ENCODE peak calls at places on chromosomes 6 and 20, in seven cellular contexts. F is posterior cingulate gyrus; G is hippocampal formation; L is SK-N-MC; K is ELR; H is COR-L47; N is stimulated activated CD4-positive, alpha-beta T cell treated with anti-CD3 and anti-CD28 coated beads, Interleukin-2, amount 100 ng/mL, for 24 hours. D is an unnamed sample.

GRCh38 chr20:6651016-6651415 is 116.5 kb upstream of the BMP2 start:
- DNase-seq in H (no peak), F (no peak), N (no peak), K (peak), L (no peak), G (no peak), D (no peak)

GRCh38 chr20:54065601-54066038 is 4.8 kb downstream of the BCAS1 start:
- DNase-seq in F (no peak), L (no peak), N (no peak), K (no peak), H (no peak), G (no peak), D (no peak)

GRCh38 chr6:40710626-40711354 is 123.6 kb upstream of the LRFN2 start:
- DNase-seq in H (peak), N (no peak), G (no peak), L (no peak), F (no peak), K (no peak), D (no peak)

GRCh38 chr6:152723398-152723797 is 25.7 kb downstream of the MYCT1 start:
- DNase-seq in G (no peak), L (no peak), N (no peak), F (no peak), K (peak), H (no peak), D (no peak)

GRCh38 chr6:31908791-31909190 is 6.9 kb upstream of the ZBTB12 start:
- DNase-seq in L (no peak), N (no peak), K (peak), G (no peak), H (no peak), F (no peak), D (no peak)

GRCh38 chr6:135299256-135299655 is 118.1 kb downstream of the MYB start:
- DNase-seq in N (no peak), K (peak), G (no peak), F (no peak), L (no peak), H (no peak), D (no peak)

GRCh38 chr20:31516651-31517050 is 2.4 kb downstream of the HM13 start:
- DNase-seq in F (no peak), K (no peak), H (no peak), G (no peak), L (no peak), N (no peak), D (no peak)

GRCh38 chr6:170063851-170064617 is 226.8 kb downstream of the DLL1 start:
- DNase-seq in K (no peak), F (no peak), L (no peak), H (no peak), G (no peak), N (no peak), D (no peak)

GRCh38 chr20:33719989-33720709 is at the start of gene PXMP4:
- DNase-seq in K (peak), F (peak), G (peak), N (peak), L (peak), H (peak), D (peak)

GRCh38 chr6:28525496-28526039 is at the start of gene GPX5:
- DNase-seq in N (no peak), L (no peak), K (peak), F (no peak), G (no peak), H (no peak), D (no peak)

GRCh38 chr20:49868538-49868937 is 46.8 kb downstream of the SPATA2 start:
- DNase-seq in L (no peak), K (no peak), H (no peak), F (no peak), G (no peak), N (no peak), D (no peak)

GRCh38 chr6:90123796-90124195 is 172.8 kb downstream of the BACH2 start:
- DNase-seq in H (no peak), K (peak), N (no peak), G (no peak), L (no peak), F (no peak), D (no peak)

GRCh38 chr6:55069132-55069781 is 105.1 kb upstream of the HCRTR2 start:
- DNase-seq in F (no peak), K (peak), G (peak), L (peak), N (no peak), H (no peak), D (no peak)

GRCh38 chr6:109008061-109008460 is 86.6 kb downstream of the SESN1 start:
- DNase-seq in F (no peak), L (no peak), G (peak), H (no peak), N (no peak), K (no peak), D (no peak)

GRCh38 chr20:62161347-62161746 is 17.8 kb downstream of the SS18L1 start:
- DNase-seq in N (no peak), K (peak), H (no peak), F (no peak), L (no peak), G (no peak), D (no peak)

GRCh38 chr6:68032217-68032616 is 602.9 kb upstream of the ADGRB3 start:
- DNase-seq in G (no peak), L (peak), F (no peak), N (no peak), H (no peak), K (no peak), D (no peak)

GRCh38 chr6:141359953-141360352 is 772.8 kb upstream of the GJE1 start:
- DNase-seq in G (no peak), F (no peak), K (no peak), H (no peak), N (no peak), L (no peak), D (no peak)

GRCh38 chr6:143967861-143968498 is 40.1 kb downstream of the PLAGL1 start:
- DNase-seq in K (no peak), F (no peak), H (no peak), G (no peak), L (no peak), N (no peak), D (no peak)

GRCh38 chr6:33414592-33415271 is 3.2 kb downstream of the CUTA start:
- DNase-seq in N (no peak), H (no peak), G (no peak), K (peak), L (no peak), F (no peak), D (no peak)

GRCh38 chr6:11196511-11197174 is 35.8 kb downstream of the NEDD9 start:
- DNase-seq in H (no peak), L (no peak), K (peak), F (no peak), N (no peak), G (no peak), D (no peak)

D was measured in effector CD4-positive, alpha-beta T cell.